ENCODE peak calls at places on chromosomes 5 and 9, in ten cellular contexts. One of them, this sample, is unnamed. For H3K27me3 and H3K9me3, the result is how much of the 10 kb centered on the place peaks cover.

GRCh38 chr9:95874989-95875304 is 544 bp upstream of the ERCC6L2 start:
- DNase-seq in heart left ventricle: peak
- DNase-seq in suprapubic skin: no peak
- DNase-seq in PC-3: no peak
- DNase-seq in AG04450: no peak
- DNase-seq in osteoblast: no peak
- DNase-seq in endothelial cell of umbilical vein: no peak
- DNase-seq in body of pancreas: peak
- DNase-seq in lower lobe of right lung: peak
- DNase-seq in Panc1: no peak
- DNase-seq in this sample: peak

GRCh38 chr5:75568202-75568601 is 43.1 kb upstream of the ANKDD1B start:
- DNase-seq in Panc1: no peak
- DNase-seq in lower lobe of right lung: no peak
- DNase-seq in suprapubic skin: no peak
- DNase-seq in heart left ventricle: no peak
- DNase-seq in endothelial cell of umbilical vein: no peak
- DNase-seq in body of pancreas: no peak
- DNase-seq in osteoblast: no peak
- DNase-seq in AG04450: no peak
- DNase-seq in PC-3: no peak
- DNase-seq in this sample: no peak

GRCh38 chr5:151155149-151155776 is 2.3 kb downstream of the ANXA6 start:
- DNase-seq in lower lobe of right lung: no peak
- DNase-seq in PC-3: no peak
- DNase-seq in AG04450: no peak
- DNase-seq in endothelial cell of umbilical vein: no peak
- DNase-seq in osteoblast: no peak
- DNase-seq in suprapubic skin: no peak
- DNase-seq in heart left ventricle: no peak
- DNase-seq in Panc1: no peak
- DNase-seq in body of pancreas: no peak
- DNase-seq in this sample: peak

GRCh38 chr5:132363431-132364112 is 5.9 kb upstream of the SLC22A5 start:
- DNase-seq in AG04450: peak
- DNase-seq in lower lobe of right lung: no peak
- DNase-seq in Panc1: no peak
- DNase-seq in endothelial cell of umbilical vein: peak
- DNase-seq in suprapubic skin: no peak
- DNase-seq in body of pancreas: no peak
- DNase-seq in heart left ventricle: peak
- DNase-seq in osteoblast: peak
- DNase-seq in PC-3: peak
- DNase-seq in this sample: peak

GRCh38 chr9:77712533-77713130 is 64.5 kb upstream of the GNA14 start:
- DNase-seq in lower lobe of right lung: no peak
- DNase-seq in Panc1: no peak
- DNase-seq in osteoblast: no peak
- DNase-seq in suprapubic skin: no peak
- DNase-seq in PC-3: peak
- DNase-seq in endothelial cell of umbilical vein: peak
- DNase-seq in body of pancreas: no peak
- DNase-seq in heart left ventricle: no peak
- DNase-seq in AG04450: peak
- DNase-seq in this sample: no peak

GRCh38 chr9:16396389-16396788 is 474.1 kb downstream of the BNC2 start:
- DNase-seq in lower lobe of right lung: no peak
- DNase-seq in PC-3: no peak
- DNase-seq in AG04450: no peak
- DNase-seq in Panc1: no peak
- DNase-seq in osteoblast: no peak
- DNase-seq in body of pancreas: no peak
- DNase-seq in endothelial cell of umbilical vein: no peak
- DNase-seq in suprapubic skin: no peak
- DNase-seq in heart left ventricle: no peak
- DNase-seq in this sample: no peak

GRCh38 chr9:101566904-101567724 is 27.7 kb downstream of the PPP3R2 start:
- DNase-seq in Panc1: no peak
- DNase-seq in osteoblast: no peak
- DNase-seq in heart left ventricle: no peak
- DNase-seq in PC-3: peak
- DNase-seq in endothelial cell of umbilical vein: peak
- DNase-seq in AG04450: no peak
- DNase-seq in body of pancreas: peak
- DNase-seq in suprapubic skin: no peak
- DNase-seq in lower lobe of right lung: no peak
- DNase-seq in this sample: peak

GRCh38 chr5:20832204-20833080 is 844.4 kb upstream of the CDH18 start:
- DNase-seq in osteoblast: no peak
- DNase-seq in PC-3: no peak
- DNase-seq in AG04450: no peak
- DNase-seq in suprapubic skin: no peak
- DNase-seq in heart left ventricle: no peak
- DNase-seq in lower lobe of right lung: no peak
- DNase-seq in endothelial cell of umbilical vein: no peak
- DNase-seq in body of pancreas: no peak
- DNase-seq in Panc1: no peak
- DNase-seq in this sample: no peak

GRCh38 chr5:10562202-10563131 is 1.4 kb upstream of the ANKRD33B start:
- DNase-seq in osteoblast: no peak
- DNase-seq in Panc1: no peak
- DNase-seq in heart left ventricle: no peak
- DNase-seq in body of pancreas: no peak
- DNase-seq in PC-3: no peak
- DNase-seq in endothelial cell of umbilical vein: no peak
- DNase-seq in suprapubic skin: no peak
- DNase-seq in lower lobe of right lung: no peak
- DNase-seq in AG04450: no peak
- DNase-seq in this sample: no peak

GRCh38 chr5:10564838-10565784 is 1.2 kb downstream of the ANKRD33B start:
- DNase-seq in Panc1: no peak
- DNase-seq in PC-3: no peak
- DNase-seq in lower lobe of right lung: peak
- DNase-seq in heart left ventricle: peak
- DNase-seq in endothelial cell of umbilical vein: no peak
- DNase-seq in body of pancreas: no peak
- DNase-seq in osteoblast: peak
- DNase-seq in AG04450: no peak
- DNase-seq in suprapubic skin: no peak
- DNase-seq in this sample: peak

GRCh38 chr5:10563132-10563939 is 534 bp upstream of the ANKRD33B start:
- DNase-seq in endothelial cell of umbilical vein: no peak
- DNase-seq in osteoblast: peak
- DNase-seq in lower lobe of right lung: peak
- DNase-seq in PC-3: peak
- DNase-seq in heart left ventricle: peak
- DNase-seq in body of pancreas: peak
- DNase-seq in AG04450: no peak
- DNase-seq in suprapubic skin: peak
- DNase-seq in Panc1: no peak
- DNase-seq in this sample: peak

GRCh38 chr5:10565785-10566506 is 2.1 kb downstream of the ANKRD33B start:
- DNase-seq in osteoblast: peak
- DNase-seq in lower lobe of right lung: no peak
- DNase-seq in endothelial cell of umbilical vein: no peak
- DNase-seq in AG04450: no peak
- DNase-seq in PC-3: peak
- DNase-seq in suprapubic skin: no peak
- DNase-seq in Panc1: no peak
- DNase-seq in body of pancreas: no peak
- DNase-seq in heart left ventricle: no peak
- DNase-seq in this sample: peak

DNA sequence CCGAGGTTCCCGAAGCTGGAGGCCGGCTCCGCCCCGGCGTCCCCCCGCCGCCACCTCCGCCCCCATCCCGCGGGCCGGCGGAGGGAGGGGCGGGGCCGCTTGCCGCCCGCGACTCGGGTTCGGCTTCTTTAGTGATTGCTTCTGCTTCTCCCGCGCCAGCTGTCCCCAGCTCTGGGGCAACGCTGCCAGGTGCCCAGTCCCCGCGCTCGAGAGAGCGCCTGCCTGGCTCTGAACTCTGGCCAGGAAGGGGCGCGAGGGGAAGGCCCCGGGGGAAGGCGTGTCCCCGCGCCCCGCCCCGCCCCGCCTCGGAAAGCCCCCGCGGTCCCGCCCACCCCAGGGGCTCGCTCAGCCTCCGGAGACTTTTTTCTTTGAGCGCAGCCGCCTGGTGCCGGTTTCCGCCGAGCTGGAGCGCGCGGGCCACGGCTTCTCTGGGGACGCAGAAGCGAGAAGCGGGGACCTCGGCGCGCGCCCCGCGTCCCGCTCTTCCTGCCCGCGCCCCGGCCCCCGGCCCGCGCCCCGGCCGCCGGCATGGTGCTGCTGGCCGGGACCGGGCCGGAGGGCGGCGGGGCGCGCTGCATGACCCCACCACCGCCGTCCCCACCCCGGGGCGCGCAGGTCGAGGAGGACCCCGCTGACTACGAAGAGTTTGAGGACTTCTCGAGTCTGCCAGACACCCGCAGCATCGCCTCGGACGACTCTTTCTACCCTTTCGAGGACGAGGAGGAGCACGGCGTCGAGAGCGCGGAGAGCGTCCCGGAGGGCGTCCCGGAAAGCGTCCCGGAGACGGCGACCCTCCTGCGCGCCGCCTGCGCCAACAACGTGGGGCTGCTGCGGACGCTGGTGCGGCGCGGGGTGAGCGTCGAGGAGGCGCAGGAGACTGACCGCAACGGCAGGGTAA is at the start of gene ANKRD33B:
- DNase-seq in Panc1: no peak
- DNase-seq in PC-3: peak
- DNase-seq in suprapubic skin: no peak
- DNase-seq in AG04450: no peak
- DNase-seq in lower lobe of right lung: peak
- DNase-seq in heart left ventricle: peak
- DNase-seq in endothelial cell of umbilical vein: peak
- DNase-seq in body of pancreas: peak
- DNase-seq in osteoblast: peak
- DNase-seq in this sample: peak
- H3K27me3 ChIP-seq in Panc1: under half
- H3K27me3 ChIP-seq in PC-3: under half
- H3K27me3 ChIP-seq in suprapubic skin: under half
- H3K27me3 ChIP-seq in AG04450: under half
- H3K27me3 ChIP-seq in lower lobe of right lung: under half
- H3K27me3 ChIP-seq in heart left ventricle: under half
- H3K27me3 ChIP-seq in endothelial cell of umbilical vein: under half
- H3K27me3 ChIP-seq in body of pancreas: under half
- H3K27me3 ChIP-seq in osteoblast: under half
- H3K27me3 ChIP-seq in this sample: under half

GRCh38 chr9:70493046-70493445 is 78.6 kb upstream of the KLF9 start:
- DNase-seq in heart left ventricle: no peak
- DNase-seq in Panc1: no peak
- DNase-seq in PC-3: no peak
- DNase-seq in osteoblast: no peak
- DNase-seq in AG04450: no peak
- DNase-seq in lower lobe of right lung: no peak
- DNase-seq in suprapubic skin: no peak
- DNase-seq in body of pancreas: no peak
- DNase-seq in endothelial cell of umbilical vein: no peak
- DNase-seq in this sample: no peak

GRCh38 chr9:70495514-70495913 is 81.1 kb upstream of the KLF9 start:
- DNase-seq in AG04450: no peak
- DNase-seq in osteoblast: no peak
- DNase-seq in suprapubic skin: no peak
- DNase-seq in PC-3: no peak
- DNase-seq in lower lobe of right lung: no peak
- DNase-seq in heart left ventricle: no peak
- DNase-seq in body of pancreas: no peak
- DNase-seq in Panc1: no peak
- DNase-seq in endothelial cell of umbilical vein: no peak
- DNase-seq in this sample: no peak

GRCh38 chr9:70491798-70492736 is 77.6 kb upstream of the KLF9 start:
- DNase-seq in osteoblast: peak
- DNase-seq in suprapubic skin: no peak
- DNase-seq in lower lobe of right lung: no peak
- DNase-seq in PC-3: peak
- DNase-seq in body of pancreas: no peak
- DNase-seq in endothelial cell of umbilical vein: no peak
- DNase-seq in Panc1: no peak
- DNase-seq in heart left ventricle: no peak
- DNase-seq in AG04450: no peak
- DNase-seq in this sample: no peak

GRCh38 chr9:70496244-70496643 is 81.8 kb upstream of the KLF9 start:
- DNase-seq in PC-3: no peak
- DNase-seq in endothelial cell of umbilical vein: no peak
- DNase-seq in osteoblast: no peak
- DNase-seq in body of pancreas: no peak
- DNase-seq in heart left ventricle: no peak
- DNase-seq in suprapubic skin: no peak
- DNase-seq in Panc1: no peak
- DNase-seq in lower lobe of right lung: no peak
- DNase-seq in AG04450: no peak
- DNase-seq in this sample: no peak

GRCh38 chr9:70494221-70494620 is 79.8 kb upstream of the KLF9 start:
- DNase-seq in lower lobe of right lung: no peak
- DNase-seq in suprapubic skin: no peak
- DNase-seq in body of pancreas: no peak
- DNase-seq in osteoblast: no peak
- DNase-seq in PC-3: no peak
- DNase-seq in Panc1: no peak
- DNase-seq in endothelial cell of umbilical vein: no peak
- DNase-seq in heart left ventricle: peak
- DNase-seq in AG04450: no peak
- DNase-seq in this sample: no peak
- H3K9me3 ChIP-seq in lower lobe of right lung: under half
- H3K9me3 ChIP-seq in suprapubic skin: under half
- H3K9me3 ChIP-seq in body of pancreas: under half
- H3K9me3 ChIP-seq in osteoblast: under half
- H3K9me3 ChIP-seq in PC-3: under half
- H3K9me3 ChIP-seq in Panc1: under half
- H3K9me3 ChIP-seq in endothelial cell of umbilical vein: under half
- H3K9me3 ChIP-seq in heart left ventricle: under half
- H3K9me3 ChIP-seq in AG04450: under half
- H3K9me3 ChIP-seq in this sample: under half

GRCh38 chr5:1378866-1379659 is 34.2 kb upstream of the CLPTM1L start:
- DNase-seq in lower lobe of right lung: no peak
- DNase-seq in body of pancreas: no peak
- DNase-seq in AG04450: no peak
- DNase-seq in PC-3: no peak
- DNase-seq in Panc1: no peak
- DNase-seq in suprapubic skin: no peak
- DNase-seq in endothelial cell of umbilical vein: no peak
- DNase-seq in osteoblast: peak
- DNase-seq in heart left ventricle: no peak
- DNase-seq in this sample: no peak

GRCh38 chr5:1380910-1381309 is 36.0 kb upstream of the CLPTM1L start:
- DNase-seq in heart left ventricle: no peak
- DNase-seq in lower lobe of right lung: peak
- DNase-seq in Panc1: no peak
- DNase-seq in PC-3: no peak
- DNase-seq in body of pancreas: no peak
- DNase-seq in endothelial cell of umbilical vein: no peak
- DNase-seq in AG04450: no peak
- DNase-seq in osteoblast: peak
- DNase-seq in suprapubic skin: no peak
- DNase-seq in this sample: no peak

GRCh38 chr5:1381370-1382247 is 36.7 kb upstream of the CLPTM1L start:
- DNase-seq in endothelial cell of umbilical vein: no peak
- DNase-seq in suprapubic skin: no peak
- DNase-seq in AG04450: no peak
- DNase-seq in heart left ventricle: no peak
- DNase-seq in lower lobe of right lung: peak
- DNase-seq in body of pancreas: no peak
- DNase-seq in osteoblast: peak
- DNase-seq in PC-3: no peak
- DNase-seq in Panc1: no peak
- DNase-seq in this sample: no peak

GRCh38 chr5:1382248-1382700 is 37.4 kb upstream of the CLPTM1L start:
- DNase-seq in Panc1: no peak
- DNase-seq in AG04450: no peak
- DNase-seq in osteoblast: peak
- DNase-seq in endothelial cell of umbilical vein: no peak
- DNase-seq in lower lobe of right lung: no peak
- DNase-seq in PC-3: no peak
- DNase-seq in body of pancreas: no peak
- DNase-seq in suprapubic skin: no peak
- DNase-seq in heart left ventricle: no peak
- DNase-seq in this sample: no peak

DNA sequence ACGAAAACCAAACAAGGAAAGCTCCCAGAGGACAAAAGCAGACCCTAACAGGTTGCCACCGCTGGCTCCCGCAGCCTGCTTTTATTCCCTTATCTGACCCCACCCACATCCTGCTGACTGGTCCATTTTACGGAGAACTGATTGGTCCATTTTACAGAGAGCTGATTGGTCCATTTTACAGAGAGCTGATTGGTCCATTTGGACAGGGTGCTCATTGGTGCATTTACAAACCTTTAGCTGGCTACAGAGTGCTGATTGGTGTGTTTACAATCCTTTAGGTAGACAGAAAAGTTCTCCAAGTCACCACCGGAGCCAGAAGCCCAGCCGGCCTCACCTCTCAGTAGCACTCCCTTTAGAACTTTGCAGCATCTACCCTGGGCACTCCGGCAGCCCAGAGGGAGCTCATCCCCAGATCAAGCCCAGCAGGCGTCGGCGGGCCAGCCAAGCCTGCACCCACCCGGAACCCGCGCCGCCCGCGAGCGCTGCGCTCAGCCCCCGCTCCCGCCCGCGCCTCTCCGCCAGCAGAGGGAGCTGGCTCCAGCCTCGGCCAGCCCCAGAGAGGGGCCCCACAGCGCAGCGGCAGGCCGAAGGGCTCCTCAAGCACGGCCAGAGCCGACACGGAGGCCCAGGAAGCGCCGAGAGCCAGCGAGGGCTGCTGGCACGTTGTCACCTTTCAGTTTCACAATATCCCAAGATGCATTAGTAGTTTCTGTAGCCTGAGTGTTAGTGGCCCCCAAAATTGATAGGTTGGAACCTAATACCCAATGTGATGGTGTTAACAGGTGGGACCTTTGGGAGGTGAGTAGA is 35.3 kb upstream of the CLPTM1L start:
- DNase-seq in osteoblast: peak
- DNase-seq in lower lobe of right lung: peak
- DNase-seq in suprapubic skin: no peak
- DNase-seq in endothelial cell of umbilical vein: peak
- DNase-seq in heart left ventricle: peak
- DNase-seq in Panc1: no peak
- DNase-seq in PC-3: no peak
- DNase-seq in body of pancreas: peak
- DNase-seq in AG04450: no peak
- DNase-seq in this sample: peak
- H3K4me3 ChIP-seq in osteoblast: no peak
- H3K4me3 ChIP-seq in lower lobe of right lung: peak
- H3K4me3 ChIP-seq in suprapubic skin: peak
- H3K4me3 ChIP-seq in endothelial cell of umbilical vein: no peak
- H3K4me3 ChIP-seq in heart left ventricle: no peak
- H3K4me3 ChIP-seq in Panc1: peak
- H3K4me3 ChIP-seq in PC-3: no peak
- H3K4me3 ChIP-seq in body of pancreas: no peak
- H3K4me3 ChIP-seq in AG04450: no peak
- H3K4me3 ChIP-seq in this sample: no peak

DNA sequence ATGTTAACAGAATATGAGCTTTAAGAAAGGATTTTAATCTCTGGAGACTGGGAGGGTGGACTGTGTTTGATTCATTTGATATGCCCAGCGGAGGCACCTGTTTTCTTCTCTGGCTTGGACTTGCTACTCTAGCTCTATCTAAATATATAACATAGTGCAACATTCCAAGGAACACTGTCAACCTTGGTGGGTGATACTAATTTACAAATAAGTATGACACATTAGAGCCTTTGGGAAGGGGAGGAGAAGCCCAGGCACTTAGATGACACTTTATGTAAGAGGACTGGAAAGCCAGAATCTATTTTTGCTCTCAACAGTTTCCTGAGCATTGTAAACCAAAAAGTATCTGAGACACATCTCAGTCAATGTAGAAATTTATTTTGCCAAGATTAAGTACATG is 83.4 kb upstream of the SHISAL2B start:
- DNase-seq in body of pancreas: no peak
- DNase-seq in endothelial cell of umbilical vein: no peak
- DNase-seq in osteoblast: no peak
- DNase-seq in Panc1: no peak
- DNase-seq in suprapubic skin: no peak
- DNase-seq in AG04450: no peak
- DNase-seq in heart left ventricle: no peak
- DNase-seq in lower lobe of right lung: no peak
- DNase-seq in PC-3: no peak
- DNase-seq in this sample: no peak
- H3K27me3 ChIP-seq in body of pancreas: under half
- H3K27me3 ChIP-seq in endothelial cell of umbilical vein: under half
- H3K27me3 ChIP-seq in osteoblast: under half
- H3K27me3 ChIP-seq in Panc1: under half
- H3K27me3 ChIP-seq in suprapubic skin: under half
- H3K27me3 ChIP-seq in AG04450: under half
- H3K27me3 ChIP-seq in heart left ventricle: under half
- H3K27me3 ChIP-seq in lower lobe of right lung: under half
- H3K27me3 ChIP-seq in PC-3: under half
- H3K27me3 ChIP-seq in this sample: under half